ENCODE peak calls at places on chromosomes 2 and 18, in eight cellular contexts. One of them, this sample, is unnamed.

GRCh38 chr2:189580267-189580661 is 322 bp downstream of the SLC40A1 start:
- DNase-seq in fibroblast of lung: peak; percentile 26
- DNase-seq in prostate gland: peak; percentile 10
- DNase-seq in IMR-90: no peak
- DNase-seq in lung: peak; percentile 42
- DNase-seq in coronary artery: no peak
- DNase-seq in naive thymus-derived CD4-positive, alpha-beta T cell: peak; percentile 27
- DNase-seq in right atrium auricular region: no peak
- DNase-seq in this sample: peak; percentile 14

GRCh38 chr2:74457129-74457548 is 1.1 kb upstream of the WBP1 start:
- DNase-seq in fibroblast of lung: peak; percentile 22
- DNase-seq in prostate gland: no peak
- DNase-seq in IMR-90: peak; percentile 31
- DNase-seq in lung: no peak
- DNase-seq in coronary artery: no peak
- DNase-seq in naive thymus-derived CD4-positive, alpha-beta T cell: no peak
- DNase-seq in right atrium auricular region: no peak
- DNase-seq in this sample: no peak

GRCh38 chr2:200455958-200456421 is 53.9 kb downstream of the KCTD18 start:
- DNase-seq in fibroblast of lung: no peak
- DNase-seq in prostate gland: no peak
- DNase-seq in IMR-90: no peak
- DNase-seq in lung: no peak
- DNase-seq in coronary artery: no peak
- DNase-seq in naive thymus-derived CD4-positive, alpha-beta T cell: no peak
- DNase-seq in right atrium auricular region: no peak
- DNase-seq in this sample: no peak

GRCh38 chr2:120691410-120691809 is 44.3 kb upstream of the GLI2 start:
- DNase-seq in fibroblast of lung: no peak
- DNase-seq in prostate gland: no peak
- DNase-seq in IMR-90: no peak
- DNase-seq in lung: no peak
- DNase-seq in coronary artery: no peak
- DNase-seq in naive thymus-derived CD4-positive, alpha-beta T cell: no peak
- DNase-seq in right atrium auricular region: no peak
- DNase-seq in this sample: no peak

GRCh38 chr2:195898505-195898904 is 170.1 kb downstream of the DNAH7 start:
- DNase-seq in fibroblast of lung: peak; percentile 100
- DNase-seq in prostate gland: peak; percentile 60
- DNase-seq in IMR-90: peak; percentile 100
- DNase-seq in lung: peak; percentile 57
- DNase-seq in coronary artery: no peak
- DNase-seq in naive thymus-derived CD4-positive, alpha-beta T cell: no peak
- DNase-seq in right atrium auricular region: peak; percentile 68
- DNase-seq in this sample: peak; percentile 99

GRCh38 chr2:209208211-209208610 is 215.6 kb upstream of the MAP2 start:
- DNase-seq in fibroblast of lung: peak; percentile 6
- DNase-seq in prostate gland: peak; percentile 4
- DNase-seq in IMR-90: no peak
- DNase-seq in lung: peak; percentile 28
- DNase-seq in coronary artery: no peak
- DNase-seq in naive thymus-derived CD4-positive, alpha-beta T cell: no peak
- DNase-seq in right atrium auricular region: no peak
- DNase-seq in this sample: peak; percentile 50

GRCh38 chr2:112033600-112033999 is 21.5 kb upstream of the TMEM87B start:
- DNase-seq in fibroblast of lung: peak; percentile 68
- DNase-seq in prostate gland: no peak
- DNase-seq in IMR-90: peak; percentile 27
- DNase-seq in lung: no peak
- DNase-seq in coronary artery: no peak
- DNase-seq in naive thymus-derived CD4-positive, alpha-beta T cell: no peak
- DNase-seq in right atrium auricular region: no peak
- DNase-seq in this sample: peak; percentile 17

GRCh38 chr2:66239655-66240054 is 195.3 kb upstream of the MEIS1 start:
- DNase-seq in fibroblast of lung: no peak
- DNase-seq in prostate gland: no peak
- DNase-seq in IMR-90: no peak
- DNase-seq in lung: no peak
- DNase-seq in coronary artery: no peak
- DNase-seq in naive thymus-derived CD4-positive, alpha-beta T cell: no peak
- DNase-seq in right atrium auricular region: no peak
- DNase-seq in this sample: no peak

GRCh38 chr18:24078391-24078790 is 60.5 kb upstream of the CABYR start:
- DNase-seq in fibroblast of lung: no peak
- DNase-seq in prostate gland: no peak
- DNase-seq in IMR-90: no peak
- DNase-seq in lung: no peak
- DNase-seq in coronary artery: no peak
- DNase-seq in naive thymus-derived CD4-positive, alpha-beta T cell: no peak
- DNase-seq in right atrium auricular region: no peak
- DNase-seq in this sample: no peak

GRCh38 chr2:23601301-23601965 is 216.5 kb downstream of the KLHL29 start:
- DNase-seq in fibroblast of lung: no peak
- DNase-seq in prostate gland: no peak
- DNase-seq in IMR-90: peak; percentile 40
- DNase-seq in lung: no peak
- DNase-seq in coronary artery: no peak
- DNase-seq in naive thymus-derived CD4-positive, alpha-beta T cell: no peak
- DNase-seq in right atrium auricular region: no peak
- DNase-seq in this sample: no peak

GRCh38 chr2:43924463-43924862 is 71.3 kb downstream of the LRPPRC start:
- DNase-seq in fibroblast of lung: no peak
- DNase-seq in prostate gland: no peak
- DNase-seq in IMR-90: no peak
- DNase-seq in lung: no peak
- DNase-seq in coronary artery: no peak
- DNase-seq in naive thymus-derived CD4-positive, alpha-beta T cell: no peak
- DNase-seq in right atrium auricular region: no peak
- DNase-seq in this sample: no peak

GRCh38 chr2:73979021-73979420 is 5.7 kb upstream of the TET3 start:
- DNase-seq in fibroblast of lung: no peak
- DNase-seq in prostate gland: no peak
- DNase-seq in IMR-90: no peak
- DNase-seq in lung: no peak
- DNase-seq in coronary artery: no peak
- DNase-seq in naive thymus-derived CD4-positive, alpha-beta T cell: peak; percentile 89
- DNase-seq in right atrium auricular region: no peak
- DNase-seq in this sample: no peak

GRCh38 chr2:21930224-21930623 is 806.5 kb downstream of the TDRD15 start:
- DNase-seq in fibroblast of lung: no peak
- DNase-seq in prostate gland: no peak
- DNase-seq in IMR-90: no peak
- DNase-seq in lung: no peak
- DNase-seq in coronary artery: no peak
- DNase-seq in naive thymus-derived CD4-positive, alpha-beta T cell: no peak
- DNase-seq in right atrium auricular region: no peak
- DNase-seq in this sample: no peak

GRCh38 chr2:120735750-120736170 is at the start of gene GLI2:
- DNase-seq in fibroblast of lung: peak; percentile 91
- DNase-seq in prostate gland: peak; percentile 77
- DNase-seq in IMR-90: peak; percentile 87
- DNase-seq in lung: peak; percentile 57
- DNase-seq in coronary artery: peak; percentile 83
- DNase-seq in naive thymus-derived CD4-positive, alpha-beta T cell: no peak
- DNase-seq in right atrium auricular region: peak; percentile 72
- DNase-seq in this sample: peak; percentile 78

GRCh38 chr18:49137093-49137492 is 186.3 kb upstream of the SMAD7 start:
- DNase-seq in fibroblast of lung: no peak
- DNase-seq in prostate gland: no peak
- DNase-seq in IMR-90: no peak
- DNase-seq in lung: no peak
- DNase-seq in coronary artery: no peak
- DNase-seq in naive thymus-derived CD4-positive, alpha-beta T cell: no peak
- DNase-seq in right atrium auricular region: no peak
- DNase-seq in this sample: no peak

GRCh38 chr18:58578835-58579560 is 49.9 kb downstream of the ALPK2 start:
- DNase-seq in fibroblast of lung: peak; percentile 83
- DNase-seq in prostate gland: no peak
- DNase-seq in IMR-90: peak; percentile 88
- DNase-seq in lung: no peak
- DNase-seq in coronary artery: no peak
- DNase-seq in naive thymus-derived CD4-positive, alpha-beta T cell: no peak
- DNase-seq in right atrium auricular region: no peak
- DNase-seq in this sample: no peak

GRCh38 chr2:129160879-129161278 is 818.6 kb upstream of the RAB6C start:
- DNase-seq in fibroblast of lung: no peak
- DNase-seq in prostate gland: no peak
- DNase-seq in IMR-90: no peak
- DNase-seq in lung: no peak
- DNase-seq in coronary artery: no peak
- DNase-seq in naive thymus-derived CD4-positive, alpha-beta T cell: no peak
- DNase-seq in right atrium auricular region: no peak
- DNase-seq in this sample: no peak

GRCh38 chr2:5549061-5549601 is 143.1 kb upstream of the SOX11 start:
- DNase-seq in fibroblast of lung: peak; percentile 45
- DNase-seq in prostate gland: no peak
- DNase-seq in IMR-90: peak; percentile 36
- DNase-seq in lung: no peak
- DNase-seq in coronary artery: no peak
- DNase-seq in naive thymus-derived CD4-positive, alpha-beta T cell: no peak
- DNase-seq in right atrium auricular region: no peak
- DNase-seq in this sample: peak; percentile 52

GRCh38 chr2:110679337-110679707 is 1.5 kb upstream of the BUB1 start:
- DNase-seq in fibroblast of lung: peak; percentile 18
- DNase-seq in prostate gland: no peak
- DNase-seq in IMR-90: no peak
- DNase-seq in lung: no peak
- DNase-seq in coronary artery: no peak
- DNase-seq in naive thymus-derived CD4-positive, alpha-beta T cell: no peak
- DNase-seq in right atrium auricular region: no peak
- DNase-seq in this sample: no peak

GRCh38 chr2:170432823-170433222 is 254.9 kb downstream of the MYO3B start:
- DNase-seq in fibroblast of lung: no peak
- DNase-seq in prostate gland: no peak
- DNase-seq in IMR-90: no peak
- DNase-seq in lung: no peak
- DNase-seq in coronary artery: no peak
- DNase-seq in naive thymus-derived CD4-positive, alpha-beta T cell: no peak
- DNase-seq in right atrium auricular region: no peak
- DNase-seq in this sample: no peak
- H3K4me3 ChIP-seq in fibroblast of lung: no peak overlapping the region
- H3K4me3 ChIP-seq in prostate gland: no peak overlapping the region
- H3K4me3 ChIP-seq in IMR-90: no peak overlapping the region
- H3K4me3 ChIP-seq in lung: no peak overlapping the region
- H3K4me3 ChIP-seq in coronary artery: no peak overlapping the region
- H3K4me3 ChIP-seq in naive thymus-derived CD4-positive, alpha-beta T cell: no peak overlapping the region
- H3K4me3 ChIP-seq in right atrium auricular region: no peak overlapping the region
- H3K4me3 ChIP-seq in this sample: no peak overlapping the region

DNA sequence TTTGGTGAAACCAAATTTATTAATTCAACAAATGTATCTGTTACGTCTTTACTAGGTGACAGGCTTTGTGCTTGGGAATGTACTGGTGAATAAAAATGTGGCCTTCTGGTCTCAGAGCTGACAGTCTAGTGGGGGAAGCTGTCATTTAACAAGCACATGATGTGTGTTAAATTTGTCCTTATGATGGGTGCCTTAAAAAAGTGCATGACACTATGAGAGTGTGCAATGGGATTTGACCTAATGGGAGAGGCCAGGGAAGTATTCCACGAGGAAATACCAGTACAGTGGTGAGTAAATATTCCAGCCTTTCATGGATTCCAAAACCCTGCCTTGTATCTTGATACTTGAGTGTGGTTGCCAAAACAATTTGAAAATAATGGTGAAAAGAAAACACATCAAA is 308.9 kb downstream of the PLCL1 start:
- DNase-seq in fibroblast of lung: no peak
- DNase-seq in prostate gland: no peak
- DNase-seq in IMR-90: no peak
- DNase-seq in lung: no peak
- DNase-seq in coronary artery: no peak
- DNase-seq in naive thymus-derived CD4-positive, alpha-beta T cell: no peak
- DNase-seq in right atrium auricular region: no peak
- DNase-seq in this sample: no peak
- H3K4me3 ChIP-seq in fibroblast of lung: no peak overlapping the region
- H3K4me3 ChIP-seq in prostate gland: no peak overlapping the region
- H3K4me3 ChIP-seq in IMR-90: no peak overlapping the region
- H3K4me3 ChIP-seq in lung: no peak overlapping the region
- H3K4me3 ChIP-seq in coronary artery: no peak overlapping the region
- H3K4me3 ChIP-seq in naive thymus-derived CD4-positive, alpha-beta T cell: no peak overlapping the region
- H3K4me3 ChIP-seq in right atrium auricular region: no peak overlapping the region
- H3K4me3 ChIP-seq in this sample: no peak overlapping the region

GRCh38 chr2:216030210-216030609 is 16.9 kb upstream of the MREG start:
- DNase-seq in fibroblast of lung: no peak
- DNase-seq in prostate gland: no peak
- DNase-seq in IMR-90: no peak
- DNase-seq in lung: no peak
- DNase-seq in coronary artery: no peak
- DNase-seq in naive thymus-derived CD4-positive, alpha-beta T cell: no peak
- DNase-seq in right atrium auricular region: no peak
- DNase-seq in this sample: no peak

GRCh38 chr2:216029416-216030129 is 16.2 kb upstream of the MREG start:
- DNase-seq in fibroblast of lung: no peak
- DNase-seq in prostate gland: no peak
- DNase-seq in IMR-90: peak; percentile 79
- DNase-seq in lung: no peak
- DNase-seq in coronary artery: no peak
- DNase-seq in naive thymus-derived CD4-positive, alpha-beta T cell: no peak
- DNase-seq in right atrium auricular region: no peak
- DNase-seq in this sample: no peak

GRCh38 chr2:216034065-216034464 is 20.7 kb upstream of the MREG start:
- DNase-seq in fibroblast of lung: peak; percentile 76
- DNase-seq in prostate gland: peak; percentile 52
- DNase-seq in IMR-90: peak; percentile 77
- DNase-seq in lung: peak; percentile 76
- DNase-seq in coronary artery: no peak
- DNase-seq in naive thymus-derived CD4-positive, alpha-beta T cell: peak; percentile 56
- DNase-seq in right atrium auricular region: peak; percentile 68
- DNase-seq in this sample: peak; percentile 77

GRCh38 chr2:216033403-216033802 is 20.1 kb upstream of the MREG start:
- DNase-seq in fibroblast of lung: no peak
- DNase-seq in prostate gland: no peak
- DNase-seq in IMR-90: no peak
- DNase-seq in lung: no peak
- DNase-seq in coronary artery: no peak
- DNase-seq in naive thymus-derived CD4-positive, alpha-beta T cell: no peak
- DNase-seq in right atrium auricular region: no peak
- DNase-seq in this sample: no peak

GRCh38 chr2:216031960-216032689 is 18.8 kb upstream of the MREG start:
- DNase-seq in fibroblast of lung: peak; percentile 85
- DNase-seq in prostate gland: no peak
- DNase-seq in IMR-90: peak; percentile 94
- DNase-seq in lung: no peak
- DNase-seq in coronary artery: no peak
- DNase-seq in naive thymus-derived CD4-positive, alpha-beta T cell: no peak
- DNase-seq in right atrium auricular region: no peak
- DNase-seq in this sample: no peak
- H3K4me3 ChIP-seq in fibroblast of lung: no peak overlapping the region
- H3K4me3 ChIP-seq in prostate gland: no peak overlapping the region
- H3K4me3 ChIP-seq in IMR-90: no peak overlapping the region
- H3K4me3 ChIP-seq in lung: no peak overlapping the region
- H3K4me3 ChIP-seq in coronary artery: no peak overlapping the region
- H3K4me3 ChIP-seq in naive thymus-derived CD4-positive, alpha-beta T cell: no peak overlapping the region
- H3K4me3 ChIP-seq in right atrium auricular region: no peak overlapping the region
- H3K4me3 ChIP-seq in this sample: no peak overlapping the region

DNA sequence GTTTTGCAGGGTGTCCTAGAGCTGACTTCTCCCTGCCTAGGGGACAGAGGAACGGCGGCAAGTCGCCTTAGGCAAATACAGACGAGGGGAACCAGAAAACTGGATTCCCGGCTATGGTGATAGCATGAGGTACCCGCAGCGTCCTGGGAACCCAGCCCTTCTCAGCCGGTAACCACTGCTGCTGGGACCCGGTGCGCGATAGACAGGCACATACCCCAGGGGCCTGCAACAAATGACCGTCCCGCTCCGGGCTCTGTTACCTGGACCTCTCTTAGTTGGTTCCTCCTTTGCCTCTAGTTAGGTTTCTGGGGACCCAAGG is 643 bp upstream of the SERPINE2 start:
- DNase-seq in fibroblast of lung: no peak
- DNase-seq in prostate gland: no peak
- DNase-seq in IMR-90: no peak
- DNase-seq in lung: no peak
- DNase-seq in coronary artery: no peak
- DNase-seq in naive thymus-derived CD4-positive, alpha-beta T cell: no peak
- DNase-seq in right atrium auricular region: no peak
- DNase-seq in this sample: no peak
- H3K4me3 ChIP-seq in fibroblast of lung: peak overlapping the region; percentile 55
- H3K4me3 ChIP-seq in prostate gland: peak overlapping the region; percentile 54
- H3K4me3 ChIP-seq in IMR-90: peak overlapping the region; percentile 99
- H3K4me3 ChIP-seq in lung: no peak overlapping the region
- H3K4me3 ChIP-seq in coronary artery: peak overlapping the region; percentile 85
- H3K4me3 ChIP-seq in naive thymus-derived CD4-positive, alpha-beta T cell: peak overlapping the region; percentile 38
- H3K4me3 ChIP-seq in right atrium auricular region: peak overlapping the region; percentile 53
- H3K4me3 ChIP-seq in this sample: no peak overlapping the region